ENCODE peak calls at places on chromosomes 7 and 10, in nine cellular contexts. K is testis, R is A549, T is gastrocnemius medialis, Q is stomach, B is GM12878, O is heart left ventricle, L is body of pancreas, E is transverse colon. U is an unnamed sample.

GRCh38 chr10:86632009-86632800 is 22.1 kb upstream of the OPN4 start:
- DNase-seq in K (no peak), R (no peak), T (no peak), Q (peak; percentile 51), B (no peak), O (peak; percentile 44), L (peak; percentile 72), E (peak; percentile 28), U (no peak)

GRCh38 chr10:1978593-1978992 is 241.3 kb upstream of the ADARB2 start:
- DNase-seq in K (no peak), R (no peak), T (no peak), Q (no peak), B (no peak), O (no peak), L (no peak), E (no peak), U (no peak)

GRCh38 chr10:122172311-122173008 is 98.6 kb upstream of the BTBD16 start:
- DNase-seq in K (no peak), R (no peak), T (no peak), Q (no peak), B (no peak), O (no peak), L (no peak), E (no peak), U (no peak)

GRCh38 chr7:22001345-22002004 is 55.8 kb upstream of the CDCA7L start:
- DNase-seq in K (no peak), R (peak; percentile 72), T (no peak), Q (no peak), B (peak; percentile 13), O (no peak), L (no peak), E (no peak), U (no peak)

GRCh38 chr10:116155191-116155590 is 117.8 kb downstream of the GFRA1 start:
- DNase-seq in K (no peak), R (no peak), T (no peak), Q (no peak), B (no peak), O (no peak), L (no peak), E (no peak), U (no peak)

GRCh38 chr10:125727436-125727835 is 7.9 kb downstream of the EDRF1 start:
- DNase-seq in K (no peak), R (no peak), T (no peak), Q (no peak), B (no peak), O (no peak), L (peak; percentile 19), E (peak; percentile 15), U (no peak)

GRCh38 chr10:34446046-34446445 is 369.1 kb downstream of the PARD3 start:
- DNase-seq in K (no peak), R (no peak), T (no peak), Q (no peak), B (no peak), O (no peak), L (no peak), E (no peak), U (no peak)

GRCh38 chr7:20778063-20778721 is 8.5 kb downstream of the SP8 start:
- DNase-seq in K (peak; percentile 56), R (peak; percentile 36), T (no peak), Q (peak; percentile 42), B (no peak), O (no peak), L (peak; percentile 59), E (peak; percentile 18), U (no peak)

GRCh38 chr7:44654255-44654791 is 47.9 kb downstream of the OGDH start:
- DNase-seq in K (no peak), R (no peak), T (peak; percentile 36), Q (no peak), B (no peak), O (peak; percentile 51), L (no peak), E (no peak), U (no peak)

GRCh38 chr7:81956520-81956919 is 186.7 kb upstream of the HGF start:
- DNase-seq in K (no peak), R (peak; percentile 5), T (no peak), Q (no peak), B (peak; percentile 30), O (no peak), L (no peak), E (no peak), U (no peak)

GRCh38 chr10:131180941-131181855 is 130.3 kb downstream of the TCERG1L start:
- DNase-seq in K (no peak), R (no peak), T (no peak), Q (no peak), B (no peak), O (no peak), L (peak; percentile 54), E (no peak), U (peak; percentile 1)

GRCh38 chr7:87474533-87475358 is 734 bp downstream of the ABCB4 start:
- DNase-seq in K (peak; percentile 15), R (no peak), T (peak; percentile 16), Q (no peak), B (peak; percentile 96), O (peak; percentile 28), L (no peak), E (peak; percentile 11), U (no peak)

GRCh38 chr7:55119571-55119970 is 100.8 kb downstream of the EGFR start:
- DNase-seq in K (no peak), R (no peak), T (no peak), Q (no peak), B (no peak), O (no peak), L (no peak), E (no peak), U (no peak)

GRCh38 chr7:35519971-35520809 is 174.7 kb downstream of the HERPUD2 start:
- DNase-seq in K (peak; percentile 87), R (peak; percentile 85), T (peak; percentile 37), Q (peak; percentile 77), B (peak; percentile 4), O (peak; percentile 85), L (peak; percentile 80), E (peak; percentile 59), U (peak; percentile 67)

GRCh38 chr10:49614242-49615198 is 683 bp downstream of the CHAT start:
- DNase-seq in K (no peak), R (no peak), T (no peak), Q (no peak), B (no peak), O (peak; percentile 11), L (no peak), E (no peak), U (no peak)

GRCh38 chr7:30727061-30727945 is 24.6 kb upstream of the INMT start:
- DNase-seq in K (no peak), R (no peak), T (no peak), Q (no peak), B (no peak), O (no peak), L (no peak), E (peak; percentile 27), U (no peak)

GRCh38 chr10:107687702-107688101 is 523.2 kb upstream of the SORCS1 start:
- DNase-seq in K (no peak), R (no peak), T (no peak), Q (no peak), B (no peak), O (no peak), L (no peak), E (no peak), U (no peak)

GRCh38 chr10:45673074-45673628 is 579 bp upstream of the ZFAND4 start:
- DNase-seq in K (peak; percentile 29), R (no peak), T (peak; percentile 55), Q (no peak), B (no peak), O (no peak), L (peak; percentile 63), E (peak; percentile 23), U (no peak)

DNA sequence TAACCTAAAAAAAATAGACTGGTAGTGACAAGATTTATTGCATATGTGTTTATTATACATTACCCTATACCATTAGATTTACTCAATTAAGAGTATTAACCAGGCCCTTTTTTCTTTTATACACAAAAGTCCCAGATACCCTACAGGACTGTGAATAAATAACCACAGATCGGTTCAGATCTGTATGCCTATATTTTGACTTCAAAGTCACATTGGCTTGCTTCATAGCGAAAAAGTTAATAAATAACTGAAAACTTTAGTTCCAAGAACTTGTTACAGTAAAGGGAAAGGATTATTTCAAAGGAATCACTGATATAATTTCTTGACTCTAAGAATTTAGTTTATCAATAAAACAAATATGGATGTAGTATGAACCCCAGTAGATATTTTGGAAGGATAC is 41.8 kb upstream of the FMC1 start:
- DNase-seq in K (no peak), R (no peak), T (no peak), Q (no peak), B (no peak), O (no peak), L (no peak), E (no peak), U (no peak)
- TF ChIP-seq POLR2A in K (no peak), R (no peak), T (no peak), Q (no peak), B (no peak), O (no peak), L (no peak), E (no peak), U (no peak)

GRCh38 chr10:71713135-71714040 is 6.2 kb downstream of the C10orf105 start:
- DNase-seq in K (peak; percentile 80), R (no peak), T (peak; percentile 72), Q (peak; percentile 65), B (no peak), O (peak; percentile 84), L (peak; percentile 54), E (peak; percentile 69), U (peak; percentile 92)
- TF ChIP-seq CTCF in K (no peak), R (no peak), T (no peak), Q (no peak), B (no peak), O (no peak), L (no peak), E (peak; percentile 28), U (peak; percentile 43)

GRCh38 chr7:50364645-50365044 is 60.1 kb downstream of the IKZF1 start:
- DNase-seq in K (no peak), R (no peak), T (no peak), Q (no peak), B (no peak), O (no peak), L (no peak), E (no peak), U (no peak)
- TF ChIP-seq POLR2A in K (no peak), R (no peak), T (no peak), Q (no peak), B (no peak), O (no peak), L (no peak), E (no peak), U (no peak)

GRCh38 chr10:9766762-9767161 is 1250.9 kb upstream of the CELF2 start:
- DNase-seq in K (no peak), R (no peak), T (no peak), Q (no peak), B (no peak), O (no peak), L (no peak), E (no peak), U (no peak)
- TF ChIP-seq CTCF in K (no peak), R (no peak), T (no peak), Q (no peak), B (no peak), O (no peak), L (no peak), E (no peak), U (no peak)

GRCh38 chr10:67849331-67850011 is 11.5 kb upstream of the DNAJC12 start:
- DNase-seq in K (peak; percentile 98), R (peak; percentile 90), T (peak; percentile 95), Q (peak; percentile 94), B (peak; percentile 84), O (peak; percentile 96), L (peak; percentile 95), E (peak; percentile 97), U (peak; percentile 95)
- TF ChIP-seq POLR2A in K (no peak), R (peak; percentile 58), T (peak; percentile 52), Q (peak; percentile 42), B (peak; percentile 71), O (no peak), L (no peak), E (peak; percentile 74), U (peak; percentile 57)

GRCh38 chr10:37552881-37553280 is 304.5 kb downstream of the ZNF248 start:
- DNase-seq in K (no peak), R (no peak), T (no peak), Q (no peak), B (no peak), O (no peak), L (no peak), E (no peak), U (no peak)
- TF ChIP-seq CTCF in K (no peak), R (no peak), T (no peak), Q (no peak), B (no peak), O (no peak), L (no peak), E (no peak), U (no peak)

U was measured in ovary.